ENCODE peak calls at places on chromosomes 13 and 19, in ten cellular contexts. One of them, this sample, is unnamed.

GRCh38 chr19:12774588-12775555 is at the start of gene HOOK2:
- DNase-seq in stimulated activated CD4-positive, alpha-beta T cell treated with anti-CD3 and anti-CD28 coated beads, Interleukin-2, amount 100 ng/mL, for 24 hours: no peak
- DNase-seq in anterior cingulate cortex: no peak
- DNase-seq in psoas muscle: no peak
- DNase-seq in endothelial cell: no peak
- DNase-seq in stimulated activated CD8-positive, alpha-beta memory T cell treated with anti-CD3 and anti-CD28 coated beads, Interleukin-4, amount 100 ng/mL, for 4 hours: no peak
- DNase-seq in hippocampal formation: no peak
- DNase-seq in substantia nigra: no peak
- DNase-seq in activated naive CD8-positive, alpha-beta T cell treated with anti-CD3 and anti-CD28 coated beads for 36 hours: peak
- DNase-seq in NB4: no peak
- DNase-seq in this sample: no peak

GRCh38 chr13:84912720-84913119 is 886.5 kb downstream of the SLITRK6 start:
- DNase-seq in stimulated activated CD4-positive, alpha-beta T cell treated with anti-CD3 and anti-CD28 coated beads, Interleukin-2, amount 100 ng/mL, for 24 hours: no peak
- DNase-seq in anterior cingulate cortex: no peak
- DNase-seq in psoas muscle: no peak
- DNase-seq in endothelial cell: no peak
- DNase-seq in stimulated activated CD8-positive, alpha-beta memory T cell treated with anti-CD3 and anti-CD28 coated beads, Interleukin-4, amount 100 ng/mL, for 4 hours: no peak
- DNase-seq in hippocampal formation: no peak
- DNase-seq in substantia nigra: no peak
- DNase-seq in activated naive CD8-positive, alpha-beta T cell treated with anti-CD3 and anti-CD28 coated beads for 36 hours: no peak
- DNase-seq in NB4: no peak
- DNase-seq in this sample: no peak

GRCh38 chr13:92681239-92681638 is 545.4 kb upstream of the GPC6 start:
- DNase-seq in stimulated activated CD4-positive, alpha-beta T cell treated with anti-CD3 and anti-CD28 coated beads, Interleukin-2, amount 100 ng/mL, for 24 hours: no peak
- DNase-seq in anterior cingulate cortex: no peak
- DNase-seq in psoas muscle: no peak
- DNase-seq in endothelial cell: no peak
- DNase-seq in stimulated activated CD8-positive, alpha-beta memory T cell treated with anti-CD3 and anti-CD28 coated beads, Interleukin-4, amount 100 ng/mL, for 4 hours: no peak
- DNase-seq in hippocampal formation: no peak
- DNase-seq in substantia nigra: no peak
- DNase-seq in activated naive CD8-positive, alpha-beta T cell treated with anti-CD3 and anti-CD28 coated beads for 36 hours: no peak
- DNase-seq in NB4: no peak
- DNase-seq in this sample: no peak

GRCh38 chr13:30551194-30551593 is 66.5 kb upstream of the USPL1 start:
- DNase-seq in stimulated activated CD4-positive, alpha-beta T cell treated with anti-CD3 and anti-CD28 coated beads, Interleukin-2, amount 100 ng/mL, for 24 hours: no peak
- DNase-seq in anterior cingulate cortex: no peak
- DNase-seq in psoas muscle: no peak
- DNase-seq in endothelial cell: peak
- DNase-seq in stimulated activated CD8-positive, alpha-beta memory T cell treated with anti-CD3 and anti-CD28 coated beads, Interleukin-4, amount 100 ng/mL, for 4 hours: no peak
- DNase-seq in hippocampal formation: no peak
- DNase-seq in substantia nigra: no peak
- DNase-seq in activated naive CD8-positive, alpha-beta T cell treated with anti-CD3 and anti-CD28 coated beads for 36 hours: no peak
- DNase-seq in NB4: peak
- DNase-seq in this sample: no peak

GRCh38 chr13:41008349-41008980 is 10.7 kb downstream of the ELF1 start:
- DNase-seq in stimulated activated CD4-positive, alpha-beta T cell treated with anti-CD3 and anti-CD28 coated beads, Interleukin-2, amount 100 ng/mL, for 24 hours: no peak
- DNase-seq in anterior cingulate cortex: no peak
- DNase-seq in psoas muscle: no peak
- DNase-seq in endothelial cell: no peak
- DNase-seq in stimulated activated CD8-positive, alpha-beta memory T cell treated with anti-CD3 and anti-CD28 coated beads, Interleukin-4, amount 100 ng/mL, for 4 hours: no peak
- DNase-seq in hippocampal formation: no peak
- DNase-seq in substantia nigra: no peak
- DNase-seq in activated naive CD8-positive, alpha-beta T cell treated with anti-CD3 and anti-CD28 coated beads for 36 hours: no peak
- DNase-seq in NB4: peak
- DNase-seq in this sample: no peak

GRCh38 chr13:32179708-32180107 is 135.5 kb downstream of the ZAR1L start:
- DNase-seq in stimulated activated CD4-positive, alpha-beta T cell treated with anti-CD3 and anti-CD28 coated beads, Interleukin-2, amount 100 ng/mL, for 24 hours: no peak
- DNase-seq in anterior cingulate cortex: no peak
- DNase-seq in psoas muscle: no peak
- DNase-seq in endothelial cell: no peak
- DNase-seq in stimulated activated CD8-positive, alpha-beta memory T cell treated with anti-CD3 and anti-CD28 coated beads, Interleukin-4, amount 100 ng/mL, for 4 hours: no peak
- DNase-seq in hippocampal formation: no peak
- DNase-seq in substantia nigra: no peak
- DNase-seq in activated naive CD8-positive, alpha-beta T cell treated with anti-CD3 and anti-CD28 coated beads for 36 hours: no peak
- DNase-seq in NB4: no peak
- DNase-seq in this sample: peak

GRCh38 chr19:35444735-35445134 is 3.3 kb upstream of the FFAR2 start:
- DNase-seq in stimulated activated CD4-positive, alpha-beta T cell treated with anti-CD3 and anti-CD28 coated beads, Interleukin-2, amount 100 ng/mL, for 24 hours: no peak
- DNase-seq in anterior cingulate cortex: no peak
- DNase-seq in psoas muscle: no peak
- DNase-seq in endothelial cell: no peak
- DNase-seq in stimulated activated CD8-positive, alpha-beta memory T cell treated with anti-CD3 and anti-CD28 coated beads, Interleukin-4, amount 100 ng/mL, for 4 hours: no peak
- DNase-seq in hippocampal formation: no peak
- DNase-seq in substantia nigra: no peak
- DNase-seq in activated naive CD8-positive, alpha-beta T cell treated with anti-CD3 and anti-CD28 coated beads for 36 hours: no peak
- DNase-seq in NB4: no peak
- DNase-seq in this sample: no peak

GRCh38 chr13:113926301-113926761 is 47.5 kb downstream of the C13orf46 start:
- DNase-seq in stimulated activated CD4-positive, alpha-beta T cell treated with anti-CD3 and anti-CD28 coated beads, Interleukin-2, amount 100 ng/mL, for 24 hours: no peak
- DNase-seq in anterior cingulate cortex: no peak
- DNase-seq in psoas muscle: no peak
- DNase-seq in endothelial cell: no peak
- DNase-seq in stimulated activated CD8-positive, alpha-beta memory T cell treated with anti-CD3 and anti-CD28 coated beads, Interleukin-4, amount 100 ng/mL, for 4 hours: no peak
- DNase-seq in hippocampal formation: no peak
- DNase-seq in substantia nigra: no peak
- DNase-seq in activated naive CD8-positive, alpha-beta T cell treated with anti-CD3 and anti-CD28 coated beads for 36 hours: no peak
- DNase-seq in NB4: no peak
- DNase-seq in this sample: no peak

This sample was measured in putamen.